ENCODE peak calls at places on chromosomes 11 and 22, in four cellular contexts. I is GM12878, O is SK-N-SH, R is HepG2. P is an unnamed sample.
A peak's percentile ranks its signal among the peaks of the same experiment; 100 is the strongest.

GRCh38 chr11:58058276-58059010 is 27.7 kb downstream of the OR6Q1 start:
- DNase-seq in I (no peak), O (no peak), R (no peak), P (no peak)

GRCh38 chr11:132115454-132115853 is 745.0 kb downstream of the NTM start:
- DNase-seq in I (no peak), O (no peak), R (no peak), P (no peak)

GRCh38 chr11:2092464-2092910 is 46.7 kb downstream of the IGF2 start:
- DNase-seq in I (no peak), O (no peak), R (no peak), P (no peak)

GRCh38 chr11:130070109-130070828 is 575 bp downstream of the APLP2 start:
- DNase-seq in I (no peak), O (peak; percentile 80), R (no peak), P (peak; percentile 66)

GRCh38 chr11:34926831-34927132 is 10.4 kb downstream of the PDHX start:
- DNase-seq in I (no peak), O (no peak), R (no peak), P (no peak)

GRCh38 chr22:32533265-32534068 is 58.9 kb downstream of the FBXO7 start:
- DNase-seq in I (no peak), O (no peak), R (no peak), P (no peak)

GRCh38 chr22:49284931-49285330 is 542.7 kb downstream of the BRD1 start:
- DNase-seq in I (no peak), O (no peak), R (no peak), P (no peak)

GRCh38 chr11:130612291-130612802 is 163.9 kb downstream of the ADAMTS15 start:
- DNase-seq in I (no peak), O (no peak), R (no peak), P (no peak)

GRCh38 chr22:43129426-43130425 is 13.5 kb downstream of the MCAT start:
- DNase-seq in I (no peak), O (no peak), R (no peak), P (no peak)

GRCh38 chr11:67286621-67287333 is 2.3 kb upstream of the ANKRD13D start:
- DNase-seq in I (no peak), O (no peak), R (no peak), P (no peak)

GRCh38 chr22:50481045-50481439 is 301 bp upstream of the ADM2 start:
- DNase-seq in I (no peak), O (no peak), R (no peak), P (no peak)

GRCh38 chr22:50482107-50483074 is 1.0 kb downstream of the ADM2 start:
- DNase-seq in I (no peak), O (no peak), R (no peak), P (no peak)

GRCh38 chr22:50483106-50483505 is 1.8 kb downstream of the ADM2 start:
- DNase-seq in I (no peak), O (no peak), R (no peak), P (no peak)

GRCh38 chr22:50479686-50480085 is 1.7 kb upstream of the ADM2 start:
- DNase-seq in I (no peak), O (no peak), R (no peak), P (no peak)

GRCh38 chr22:50481440-50482106 is at the start of gene ADM2:
- DNase-seq in I (no peak), O (peak; percentile 91), R (peak; percentile 24), P (peak; percentile 46)
- TF ChIP-seq NFIC in I (no peak), O (no peak), R (no peak), P (no peak)

GRCh38 chr11:61429691-61430582 is at the start of the genes CPSF7 and SDHAF2:
- DNase-seq in I (peak; percentile 69), O (peak; percentile 96), R (peak; percentile 89), P (peak; percentile 89)

GRCh38 chr11:61425367-61426131 is 4.2 kb downstream of the CPSF7 start:
- DNase-seq in I (no peak), O (no peak), R (no peak), P (no peak)

GRCh38 chr11:61429346-61429690 is 457 bp downstream of the CPSF7 start:
- DNase-seq in I (no peak), O (peak; percentile 95), R (peak; percentile 66), P (peak; percentile 86)
- TF ChIP-seq NFIC in I (no peak), O (no peak), R (no peak), P (no peak)

GRCh38 chr11:9594267-9595046 is 21.0 kb downstream of the WEE1 start:
- DNase-seq in I (no peak), O (no peak), R (no peak), P (no peak)
- TF ChIP-seq NFIC in I (no peak), O (no peak), R (no peak), P (no peak)

GRCh38 chr11:7281083-7281482 is 29.4 kb downstream of the SYT9 start:
- DNase-seq in I (no peak), O (no peak), R (peak; percentile 4), P (no peak)

GRCh38 chr11:7279676-7280075 is 28.0 kb downstream of the SYT9 start:
- DNase-seq in I (no peak), O (no peak), R (no peak), P (no peak)

GRCh38 chr11:7275133-7275532 is 23.4 kb downstream of the SYT9 start:
- DNase-seq in I (no peak), O (no peak), R (no peak), P (no peak)

GRCh38 chr11:7278314-7278917 is 26.7 kb downstream of the SYT9 start:
- DNase-seq in I (no peak), O (peak; percentile 37), R (peak; percentile 10), P (peak; percentile 30)
- TF ChIP-seq NFIC in I (no peak), O (no peak), R (no peak), P (no peak)

GRCh38 chr11:12693485-12694181 is 19.4 kb downstream of the TEAD1 start:
- DNase-seq in I (no peak), O (peak; percentile 34), R (peak; percentile 48), P (peak; percentile 26)
- TF ChIP-seq NFIC in I (no peak), O (peak; percentile 96), R (no peak), P (no peak)

GRCh38 chr11:118791961-118792578 is 1.1 kb upstream of the DDX6 start:
- DNase-seq in I (no peak), O (peak; percentile 57), R (no peak), P (peak; percentile 43)
- TF ChIP-seq NFIC in I (no peak), O (no peak), R (no peak), P (no peak)

GRCh38 chr11:115910379-115910778 is 406.2 kb upstream of the CADM1 start:
- DNase-seq in I (no peak), O (no peak), R (no peak), P (no peak)

GRCh38 chr11:115916596-115916995 is 412.4 kb upstream of the CADM1 start:
- DNase-seq in I (no peak), O (no peak), R (no peak), P (no peak)

GRCh38 chr11:115912484-115912945 is 408.3 kb upstream of the CADM1 start:
- DNase-seq in I (no peak), O (no peak), R (no peak), P (no peak)

GRCh38 chr11:115911656-115912055 is 407.4 kb upstream of the CADM1 start:
- DNase-seq in I (no peak), O (peak; percentile 32), R (no peak), P (no peak)
- TF ChIP-seq NFIC in I (no peak), O (no peak), R (no peak), P (no peak)

GRCh38 chr11:17259931-17260499 is 16.5 kb upstream of the NUCB2 start:
- DNase-seq in I (no peak), O (no peak), R (no peak), P (peak; percentile 48)
- TF ChIP-seq NFIC in I (no peak), O (no peak), R (no peak), P (no peak)

DNA sequence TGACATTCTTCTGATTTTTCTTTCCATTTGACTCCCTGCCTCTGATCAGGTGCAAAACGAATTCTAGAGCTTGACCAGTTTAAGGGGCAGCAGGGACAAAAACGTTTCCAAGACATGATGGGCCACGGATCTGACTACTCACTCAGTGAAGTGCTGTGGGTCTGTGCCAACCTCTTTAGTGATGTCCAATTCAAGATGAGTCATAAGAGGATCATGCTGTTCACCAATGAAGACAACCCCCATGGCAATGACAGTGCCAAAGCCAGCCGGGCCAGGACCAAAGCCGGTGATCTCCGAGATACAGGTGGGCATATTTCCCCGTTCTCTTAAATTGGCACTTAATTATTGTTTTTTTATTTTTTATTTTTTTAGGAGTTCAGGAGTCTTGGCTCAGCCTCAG is 15.4 kb downstream of the XRCC6 start:
- DNase-seq in I (no peak), O (no peak), R (no peak), P (no peak)
- TF ChIP-seq NFIC in I (no peak), O (peak; percentile 38), R (no peak), P (no peak)

P was measured in K562.